ENCODE peak calls at places on chromosome X, in six cellular contexts. One of them, this sample, is unnamed.

GRCh38 chrX:120446503-120446902 is 22.6 kb downstream of the LAMP2 start:
- DNase-seq in suprapubic skin: no peak
- DNase-seq in bronchial epithelial cell: peak; percentile 13
- DNase-seq in fibroblast of pulmonary artery: peak; percentile 73
- DNase-seq in lower leg skin: no peak
- DNase-seq in HCT116: no peak
- DNase-seq in this sample: peak; percentile 53

GRCh38 chrX:48827654-48827968 is 1.3 kb downstream of the ERAS start:
- DNase-seq in HCT116: no peak
- DNase-seq in bronchial epithelial cell: no peak
- DNase-seq in fibroblast of pulmonary artery: no peak
- DNase-seq in suprapubic skin: no peak
- DNase-seq in lower leg skin: no peak
- DNase-seq in this sample: no peak

GRCh38 chrX:39397561-39398200 is 596.4 kb downstream of the MID1IP1 start:
- DNase-seq in bronchial epithelial cell: no peak
- DNase-seq in fibroblast of pulmonary artery: no peak
- DNase-seq in lower leg skin: no peak
- DNase-seq in HCT116: no peak
- DNase-seq in suprapubic skin: no peak
- DNase-seq in this sample: no peak

GRCh38 chrX:115894087-115894486 is 276.5 kb upstream of the AGTR2 start:
- DNase-seq in lower leg skin: no peak
- DNase-seq in bronchial epithelial cell: no peak
- DNase-seq in fibroblast of pulmonary artery: peak; percentile 7
- DNase-seq in HCT116: peak; percentile 2
- DNase-seq in suprapubic skin: no peak
- DNase-seq in this sample: no peak

GRCh38 chrX:39773923-39774803 is 323.6 kb downstream of the BCOR start:
- DNase-seq in HCT116: no peak
- DNase-seq in bronchial epithelial cell: no peak
- DNase-seq in lower leg skin: no peak
- DNase-seq in suprapubic skin: no peak
- DNase-seq in fibroblast of pulmonary artery: peak; percentile 80
- DNase-seq in this sample: no peak

GRCh38 chrX:109714340-109714958 is 18.6 kb downstream of the ACSL4 start:
- DNase-seq in fibroblast of pulmonary artery: peak; percentile 72
- DNase-seq in bronchial epithelial cell: peak; percentile 86
- DNase-seq in suprapubic skin: no peak
- DNase-seq in HCT116: peak; percentile 15
- DNase-seq in lower leg skin: no peak
- DNase-seq in this sample: peak; percentile 33

GRCh38 chrX:23840674-23841073 is 57.7 kb downstream of the SAT1 start:
- DNase-seq in bronchial epithelial cell: no peak
- DNase-seq in fibroblast of pulmonary artery: no peak
- DNase-seq in lower leg skin: no peak
- DNase-seq in suprapubic skin: no peak
- DNase-seq in HCT116: no peak
- DNase-seq in this sample: no peak

GRCh38 chrX:40105016-40105790 is 7.4 kb upstream of the BCOR start:
- DNase-seq in lower leg skin: no peak
- DNase-seq in suprapubic skin: no peak
- DNase-seq in bronchial epithelial cell: no peak
- DNase-seq in HCT116: no peak
- DNase-seq in fibroblast of pulmonary artery: no peak
- DNase-seq in this sample: no peak

GRCh38 chrX:96372313-96373046 is 312.2 kb upstream of the DIAPH2 start:
- DNase-seq in HCT116: peak; percentile 1
- DNase-seq in bronchial epithelial cell: peak; percentile 36
- DNase-seq in suprapubic skin: no peak
- DNase-seq in fibroblast of pulmonary artery: peak; percentile 79
- DNase-seq in lower leg skin: no peak
- DNase-seq in this sample: peak; percentile 23

GRCh38 chrX:17839269-17839668 is 21.8 kb downstream of the RAI2 start:
- DNase-seq in suprapubic skin: no peak
- DNase-seq in lower leg skin: no peak
- DNase-seq in HCT116: no peak
- DNase-seq in fibroblast of pulmonary artery: no peak
- DNase-seq in bronchial epithelial cell: no peak
- DNase-seq in this sample: no peak

GRCh38 chrX:40945366-40945713 is 139.9 kb upstream of the USP9X start:
- DNase-seq in HCT116: peak; percentile 21
- DNase-seq in lower leg skin: no peak
- DNase-seq in bronchial epithelial cell: peak; percentile 78
- DNase-seq in suprapubic skin: no peak
- DNase-seq in fibroblast of pulmonary artery: peak; percentile 80
- DNase-seq in this sample: peak; percentile 62

GRCh38 chrX:111159232-111159631 is 63.2 kb downstream of the PAK3 start:
- DNase-seq in lower leg skin: no peak
- DNase-seq in suprapubic skin: no peak
- DNase-seq in fibroblast of pulmonary artery: no peak
- DNase-seq in HCT116: no peak
- DNase-seq in bronchial epithelial cell: no peak
- DNase-seq in this sample: no peak

GRCh38 chrX:26574208-26574607 is 358.2 kb downstream of the MAGEB5 start:
- DNase-seq in fibroblast of pulmonary artery: no peak
- DNase-seq in bronchial epithelial cell: no peak
- DNase-seq in lower leg skin: no peak
- DNase-seq in suprapubic skin: no peak
- DNase-seq in HCT116: no peak
- DNase-seq in this sample: no peak

GRCh38 chrX:64570204-64570603 is 175.0 kb upstream of the MTMR8 start:
- DNase-seq in HCT116: no peak
- DNase-seq in fibroblast of pulmonary artery: no peak
- DNase-seq in lower leg skin: no peak
- DNase-seq in bronchial epithelial cell: no peak
- DNase-seq in suprapubic skin: no peak
- DNase-seq in this sample: no peak

GRCh38 chrX:134074151-134074550 is 88.8 kb upstream of the GPC3 start:
- DNase-seq in fibroblast of pulmonary artery: no peak
- DNase-seq in lower leg skin: no peak
- DNase-seq in bronchial epithelial cell: peak; percentile 72
- DNase-seq in HCT116: no peak
- DNase-seq in suprapubic skin: no peak
- DNase-seq in this sample: no peak

GRCh38 chrX:56994375-56995270 is 718 bp downstream of the SPIN3 start:
- DNase-seq in bronchial epithelial cell: no peak
- DNase-seq in fibroblast of pulmonary artery: no peak
- DNase-seq in lower leg skin: no peak
- DNase-seq in HCT116: no peak
- DNase-seq in suprapubic skin: no peak
- DNase-seq in this sample: no peak

GRCh38 chrX:130085551-130085986 is 24.7 kb downstream of the ELF4 start:
- DNase-seq in bronchial epithelial cell: no peak
- DNase-seq in HCT116: no peak
- DNase-seq in suprapubic skin: no peak
- DNase-seq in lower leg skin: no peak
- DNase-seq in fibroblast of pulmonary artery: peak; percentile 43
- DNase-seq in this sample: no peak

GRCh38 chrX:100316987-100317386 is 93.1 kb downstream of the PCDH19 start:
- DNase-seq in HCT116: no peak
- DNase-seq in suprapubic skin: no peak
- DNase-seq in lower leg skin: no peak
- DNase-seq in bronchial epithelial cell: peak; percentile 44
- DNase-seq in fibroblast of pulmonary artery: no peak
- DNase-seq in this sample: no peak

GRCh38 chrX:15744181-15744867 is 6.3 kb downstream of the CA5B start:
- DNase-seq in lower leg skin: no peak
- DNase-seq in HCT116: no peak
- DNase-seq in bronchial epithelial cell: no peak
- DNase-seq in suprapubic skin: no peak
- DNase-seq in fibroblast of pulmonary artery: peak; percentile 34
- DNase-seq in this sample: no peak

GRCh38 chrX:53312946-53313745 is 31.8 kb upstream of the IQSEC2 start:
- DNase-seq in lower leg skin: peak; percentile 95
- DNase-seq in bronchial epithelial cell: peak; percentile 25
- DNase-seq in HCT116: peak; percentile 10
- DNase-seq in suprapubic skin: peak; percentile 82
- DNase-seq in fibroblast of pulmonary artery: peak; percentile 57
- DNase-seq in this sample: peak; percentile 23

GRCh38 chrX:96984538-96984937 is 100.8 kb downstream of the RPA4 start:
- DNase-seq in bronchial epithelial cell: no peak
- DNase-seq in fibroblast of pulmonary artery: no peak
- DNase-seq in HCT116: no peak
- DNase-seq in lower leg skin: no peak
- DNase-seq in suprapubic skin: no peak
- DNase-seq in this sample: no peak

GRCh38 chrX:107206697-107207065 is 270 bp downstream of the DNAAF6 start:
- DNase-seq in fibroblast of pulmonary artery: no peak
- DNase-seq in suprapubic skin: no peak
- DNase-seq in HCT116: no peak
- DNase-seq in lower leg skin: no peak
- DNase-seq in bronchial epithelial cell: no peak
- DNase-seq in this sample: no peak

GRCh38 chrX:130083656-130084382 is 26.5 kb downstream of the ELF4 start:
- DNase-seq in suprapubic skin: no peak
- DNase-seq in HCT116: no peak
- DNase-seq in bronchial epithelial cell: no peak
- DNase-seq in lower leg skin: no peak
- DNase-seq in fibroblast of pulmonary artery: no peak
- DNase-seq in this sample: no peak

GRCh38 chrX:22351966-22352365 is 79.3 kb downstream of the CBLL2 start:
- DNase-seq in bronchial epithelial cell: peak; percentile 56
- DNase-seq in fibroblast of pulmonary artery: no peak
- DNase-seq in HCT116: no peak
- DNase-seq in lower leg skin: no peak
- DNase-seq in suprapubic skin: no peak
- DNase-seq in this sample: no peak

GRCh38 chrX:105662248-105662647 is 160.1 kb upstream of the NRK start:
- DNase-seq in lower leg skin: no peak
- DNase-seq in bronchial epithelial cell: peak; percentile 18
- DNase-seq in fibroblast of pulmonary artery: no peak
- DNase-seq in suprapubic skin: no peak
- DNase-seq in HCT116: no peak
- DNase-seq in this sample: no peak

GRCh38 chrX:123846598-123847038 is 13.2 kb upstream of the XIAP start:
- DNase-seq in HCT116: no peak
- DNase-seq in fibroblast of pulmonary artery: peak; percentile 39
- DNase-seq in suprapubic skin: no peak
- DNase-seq in bronchial epithelial cell: peak; percentile 34
- DNase-seq in lower leg skin: no peak
- DNase-seq in this sample: no peak

DNA sequence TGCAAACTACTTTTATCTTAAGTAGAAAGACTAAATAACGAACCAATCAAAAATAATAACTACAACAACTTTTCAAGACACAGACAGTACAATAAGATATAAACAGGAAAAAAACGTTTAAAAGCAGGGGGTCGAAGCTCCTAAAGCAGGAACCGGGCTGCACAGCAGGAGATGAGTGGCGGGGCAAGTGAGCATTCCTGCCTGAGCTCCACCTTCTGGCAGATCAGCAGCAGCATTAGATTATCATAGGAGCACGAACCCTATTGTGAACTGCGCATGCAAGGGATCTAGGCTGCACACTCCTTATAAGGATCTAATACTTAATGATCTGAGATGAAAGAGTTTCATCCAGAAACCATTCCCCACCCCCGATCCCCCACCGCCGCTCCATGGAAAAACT is 146.2 kb downstream of the TEX11 start:
- DNase-seq in HCT116: peak; percentile 12
- DNase-seq in suprapubic skin: no peak
- DNase-seq in fibroblast of pulmonary artery: no peak
- DNase-seq in bronchial epithelial cell: no peak
- DNase-seq in lower leg skin: no peak
- DNase-seq in this sample: no peak
- TF ChIP-seq CTCF in HCT116: peak; percentile 22
- TF ChIP-seq CTCF in suprapubic skin: no peak
- TF ChIP-seq CTCF in fibroblast of pulmonary artery: no peak
- TF ChIP-seq CTCF in bronchial epithelial cell: no peak
- TF ChIP-seq CTCF in lower leg skin: no peak
- TF ChIP-seq CTCF in this sample: no peak

GRCh38 chrX:153885968-153886903 is at the start of gene L1CAM:
- DNase-seq in lower leg skin: no peak
- DNase-seq in suprapubic skin: no peak
- DNase-seq in HCT116: no peak
- DNase-seq in bronchial epithelial cell: no peak
- DNase-seq in fibroblast of pulmonary artery: no peak
- DNase-seq in this sample: no peak
- H3K4me3 ChIP-seq in lower leg skin: no peak within 1 kb of the TSS
- H3K4me3 ChIP-seq in suprapubic skin: peak within 1 kb of the TSS; percentile 34
- H3K4me3 ChIP-seq in HCT116: peak within 1 kb of the TSS; percentile 52
- H3K4me3 ChIP-seq in bronchial epithelial cell: peak within 1 kb of the TSS; percentile 1
- H3K4me3 ChIP-seq in fibroblast of pulmonary artery: no peak within 1 kb of the TSS
- H3K4me3 ChIP-seq in this sample: no peak within 1 kb of the TSS

DNA sequence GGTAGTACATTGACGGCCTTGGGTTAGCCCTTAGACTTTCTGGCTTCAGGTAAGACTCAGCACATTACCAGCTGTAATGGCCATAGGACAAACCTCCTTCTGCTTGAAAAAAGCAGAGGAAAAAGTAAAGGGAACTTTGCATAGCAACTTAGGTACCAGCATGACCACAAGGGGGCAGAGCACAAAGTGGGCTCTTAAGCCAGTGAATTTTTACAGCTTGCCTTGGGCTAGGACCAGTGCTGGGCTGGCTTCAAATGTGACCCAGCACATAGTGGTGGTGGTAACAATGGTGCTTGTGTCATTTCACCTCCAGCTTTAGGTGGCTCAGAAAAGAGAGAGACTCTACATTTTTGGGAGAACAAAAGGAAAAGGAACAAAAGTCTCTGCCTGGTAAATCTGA is 66.1 kb downstream of the KLHL4 start:
- DNase-seq in lower leg skin: no peak
- DNase-seq in HCT116: no peak
- DNase-seq in fibroblast of pulmonary artery: peak; percentile 40
- DNase-seq in suprapubic skin: no peak
- DNase-seq in bronchial epithelial cell: no peak
- DNase-seq in this sample: no peak
- TF ChIP-seq CTCF in lower leg skin: no peak
- TF ChIP-seq CTCF in HCT116: peak; percentile 1
- TF ChIP-seq CTCF in fibroblast of pulmonary artery: peak; percentile 44
- TF ChIP-seq CTCF in suprapubic skin: no peak
- TF ChIP-seq CTCF in bronchial epithelial cell: peak; percentile 24
- TF ChIP-seq CTCF in this sample: peak; percentile 28

GRCh38 chrX:104566921-104567501 is 1.0 kb downstream of the IL1RAPL2 start:
- DNase-seq in HCT116: no peak
- DNase-seq in fibroblast of pulmonary artery: no peak
- DNase-seq in suprapubic skin: no peak
- DNase-seq in bronchial epithelial cell: no peak
- DNase-seq in lower leg skin: no peak
- DNase-seq in this sample: no peak

GRCh38 chrX:104567506-104567905 is 1.5 kb downstream of the IL1RAPL2 start:
- DNase-seq in fibroblast of pulmonary artery: no peak
- DNase-seq in suprapubic skin: no peak
- DNase-seq in HCT116: no peak
- DNase-seq in lower leg skin: no peak
- DNase-seq in bronchial epithelial cell: no peak
- DNase-seq in this sample: no peak

GRCh38 chrX:104564921-104565703 is 887 bp upstream of the IL1RAPL2 start:
- DNase-seq in fibroblast of pulmonary artery: no peak
- DNase-seq in suprapubic skin: no peak
- DNase-seq in bronchial epithelial cell: no peak
- DNase-seq in HCT116: no peak
- DNase-seq in lower leg skin: no peak
- DNase-seq in this sample: no peak

GRCh38 chrX:104564335-104564734 is 1.7 kb upstream of the IL1RAPL2 start:
- DNase-seq in HCT116: no peak
- DNase-seq in lower leg skin: no peak
- DNase-seq in suprapubic skin: no peak
- DNase-seq in bronchial epithelial cell: no peak
- DNase-seq in fibroblast of pulmonary artery: no peak
- DNase-seq in this sample: no peak

GRCh38 chrX:104565791-104566687 is at the start of gene IL1RAPL2:
- DNase-seq in suprapubic skin: no peak
- DNase-seq in lower leg skin: no peak
- DNase-seq in bronchial epithelial cell: peak; percentile 23
- DNase-seq in fibroblast of pulmonary artery: peak; percentile 11
- DNase-seq in HCT116: no peak
- DNase-seq in this sample: peak; percentile 13
- H3K4me3 ChIP-seq in suprapubic skin: peak within 1 kb of the TSS; percentile 33
- H3K4me3 ChIP-seq in lower leg skin: no peak within 1 kb of the TSS
- H3K4me3 ChIP-seq in bronchial epithelial cell: peak within 1 kb of the TSS; percentile 10
- H3K4me3 ChIP-seq in fibroblast of pulmonary artery: no peak within 1 kb of the TSS
- H3K4me3 ChIP-seq in HCT116: no peak within 1 kb of the TSS
- H3K4me3 ChIP-seq in this sample: peak within 1 kb of the TSS; percentile 38

This sample was measured in astrocyte of the cerebellum.